ENCODE peak calls at places on chromosomes 12 and 14, in four cellular contexts. P is H1, B is IMR-90, I is fibroblast of lung. G is an unnamed sample.

GRCh38 chr14:73645248-73645610 is 443 bp downstream of the DNAL1 start:
- DNase-seq in P (no peak), B (no peak), I (no peak), G (no peak)

GRCh38 chr12:68259318-68259940 is 6.0 kb upstream of the IL22 start:
- DNase-seq in P (no peak), B (peak; percentile 92), I (peak; percentile 96), G (no peak)

GRCh38 chr12:132472386-132472785 is 17.6 kb upstream of the FBRSL1 start:
- DNase-seq in P (no peak), B (no peak), I (no peak), G (no peak)

GRCh38 chr12:40327506-40327905 is 102.7 kb downstream of the LRRK2 start:
- DNase-seq in P (no peak), B (no peak), I (no peak), G (no peak)

GRCh38 chr12:100824476-100824875 is 29.9 kb downstream of the ANO4 start:
- DNase-seq in P (no peak), B (no peak), I (no peak), G (no peak)

GRCh38 chr14:91835197-91835919 is 32.0 kb downstream of the TC2N start:
- DNase-seq in P (no peak), B (no peak), I (no peak), G (no peak)

GRCh38 chr14:56205906-56206305 is 87.7 kb downstream of the PELI2 start:
- DNase-seq in P (no peak), B (no peak), I (no peak), G (no peak)

GRCh38 chr14:101721951-101722661 is 39.4 kb upstream of the PPP2R5C start:
- DNase-seq in P (no peak), B (no peak), I (peak; percentile 93), G (no peak)

GRCh38 chr12:57881035-57881973 is 34.8 kb upstream of the CTDSP2 start:
- DNase-seq in P (no peak), B (peak; percentile 71), I (peak; percentile 84), G (no peak)

GRCh38 chr12:49296836-49297694 is 2.1 kb downstream of the PRPH start:
- DNase-seq in P (peak; percentile 81), B (no peak), I (no peak), G (peak; percentile 39)
- H3K4me3 ChIP-seq in P (peak overlapping the region; percentile 37), B (no peak overlapping the region), I (no peak overlapping the region), G (peak overlapping the region; percentile 52)

DNA sequence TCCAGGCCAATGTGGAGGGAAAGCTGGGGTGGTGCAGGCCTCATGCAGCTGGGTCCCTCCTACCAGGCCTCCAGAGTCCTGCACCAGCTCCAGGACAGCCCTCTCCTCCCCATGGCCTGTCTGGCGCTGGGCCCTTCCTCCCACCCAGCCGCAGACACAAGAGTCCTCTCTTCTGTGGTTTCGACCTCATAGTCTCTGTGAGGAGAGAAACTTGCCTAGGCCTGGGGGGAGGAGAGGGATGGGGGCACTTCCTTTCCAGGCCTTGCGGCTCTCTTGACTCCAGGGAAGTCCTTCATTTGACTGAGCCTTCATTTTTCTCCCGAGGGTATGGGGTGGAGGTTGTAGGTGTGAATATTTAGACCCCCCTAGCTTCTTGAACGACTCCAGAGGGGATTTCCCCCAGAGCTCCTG is 2.3 kb downstream of the MMP14 start:
- DNase-seq in P (no peak), B (peak; percentile 66), I (peak; percentile 92), G (no peak)
- H3K4me2 ChIP-seq in P (peak overlapping the region; percentile 73), B (peak overlapping the region; percentile 81), I (peak overlapping the region; percentile 86), G (no peak overlapping the region)

GRCh38 chr14:50022661-50023060 is 93.7 kb downstream of the VCPKMT start:
- DNase-seq in P (no peak), B (no peak), I (no peak), G (no peak)

GRCh38 chr14:50021261-50021660 is 95.1 kb downstream of the VCPKMT start:
- DNase-seq in P (no peak), B (no peak), I (no peak), G (peak; percentile 77)

GRCh38 chr14:50018236-50019210 is 97.8 kb downstream of the VCPKMT start:
- DNase-seq in P (no peak), B (peak; percentile 80), I (peak; percentile 66), G (no peak)

GRCh38 chr14:50020184-50020583 is 96.2 kb downstream of the VCPKMT start:
- DNase-seq in P (no peak), B (no peak), I (no peak), G (no peak)

DNA sequence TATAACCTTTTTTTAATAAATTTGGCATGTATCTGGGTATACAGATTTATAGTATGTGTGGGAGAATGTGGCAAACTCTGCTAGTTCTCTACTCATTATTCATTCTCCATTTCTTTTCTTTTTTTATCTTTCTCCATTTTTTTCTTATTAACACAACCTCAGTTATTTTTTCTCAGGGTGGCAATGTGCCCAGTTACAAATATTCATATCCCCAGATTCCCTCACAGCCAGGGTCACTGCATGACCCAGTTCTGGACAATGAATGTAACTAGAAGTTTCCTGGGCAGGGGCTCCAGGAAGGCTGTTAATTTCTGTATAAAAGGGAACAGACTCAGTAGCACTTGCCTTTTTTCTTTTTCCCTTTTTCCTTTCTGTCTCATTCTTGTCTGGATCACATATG is 95.6 kb downstream of the VCPKMT start:
- DNase-seq in P (no peak), B (no peak), I (peak; percentile 27), G (no peak)
- H2AFZ ChIP-seq in P (no peak overlapping the region), B (no peak overlapping the region), I (no peak overlapping the region), G (peak overlapping the region; percentile 53)

GRCh38 chr14:65243766-65244442 is 141.6 kb upstream of the MAX start:
- DNase-seq in P (no peak), B (peak; percentile 36), I (no peak), G (no peak)
- H3K4me3 ChIP-seq in P (no peak overlapping the region), B (no peak overlapping the region), I (no peak overlapping the region), G (no peak overlapping the region)